ENCODE peak calls at places on chromosomes 16 and 17, in nine cellular contexts. A, B, J, T, K, E, F, C and Q are unnamed samples.

GRCh38 chr16:54597222-54597621 is 310.6 kb upstream of the IRX3 start:
- DNase-seq in A (no peak), B (no peak), J (no peak), T (no peak), K (no peak), E (no peak), F (no peak), C (no peak), Q (no peak)

GRCh38 chr16:54027126-54027922 is 259.3 kb downstream of the IRX3 start:
- DNase-seq in A (no peak), B (no peak), J (peak), T (no peak), K (peak), E (no peak), F (no peak), C (no peak), Q (no peak)

GRCh38 chr17:14940112-14940945 is 324.8 kb downstream of the PMP22 start:
- DNase-seq in A (no peak), B (no peak), J (peak), T (no peak), K (no peak), E (no peak), F (no peak), C (no peak), Q (no peak)

GRCh38 chr16:12570046-12570618 is 233.6 kb downstream of the CPPED1 start:
- DNase-seq in A (no peak), B (no peak), J (no peak), T (no peak), K (no peak), E (no peak), F (no peak), C (no peak), Q (no peak)

GRCh38 chr16:54633943-54634362 is 296.7 kb upstream of the IRX5 start:
- DNase-seq in A (no peak), B (no peak), J (peak), T (peak), K (no peak), E (no peak), F (no peak), C (peak), Q (no peak)

GRCh38 chr16:88855736-88856121 is 1.0 kb downstream of the GALNS start:
- DNase-seq in A (no peak), B (no peak), J (no peak), T (no peak), K (no peak), E (no peak), F (no peak), C (no peak), Q (no peak)

GRCh38 chr16:47519037-47519436 is 57.9 kb downstream of the PHKB start:
- DNase-seq in A (no peak), B (no peak), J (no peak), T (no peak), K (no peak), E (no peak), F (no peak), C (no peak), Q (no peak)

GRCh38 chr17:17757391-17757791 is 76.1 kb downstream of the RAI1 start:
- DNase-seq in A (no peak), B (no peak), J (no peak), T (no peak), K (no peak), E (no peak), F (no peak), C (no peak), Q (peak)

GRCh38 chr17:77323413-77324171 is 182.8 kb downstream of the SEC14L1 start:
- DNase-seq in A (no peak), B (peak), J (peak), T (peak), K (no peak), E (no peak), F (peak), C (peak), Q (peak)

GRCh38 chr16:75931043-75931442 is 204.8 kb upstream of the CPHXL start:
- DNase-seq in A (no peak), B (no peak), J (peak), T (no peak), K (peak), E (no peak), F (no peak), C (no peak), Q (no peak)

GRCh38 chr17:76952402-76952801 is 84.2 kb downstream of the MGAT5B start:
- DNase-seq in A (no peak), B (no peak), J (no peak), T (no peak), K (no peak), E (no peak), F (no peak), C (peak), Q (no peak)

GRCh38 chr16:31081428-31082351 is 7.1 kb downstream of the PRSS53 start:
- DNase-seq in A (no peak), B (peak), J (no peak), T (no peak), K (no peak), E (no peak), F (no peak), C (no peak), Q (no peak)

GRCh38 chr17:76556759-76557367 is 17.0 kb downstream of the PRCD start:
- DNase-seq in A (no peak), B (no peak), J (peak), T (no peak), K (no peak), E (peak), F (no peak), C (peak), Q (no peak)

GRCh38 chr16:11557811-11558210 is 28.9 kb downstream of the LITAF start:
- DNase-seq in A (peak), B (no peak), J (no peak), T (no peak), K (no peak), E (no peak), F (no peak), C (no peak), Q (no peak)

GRCh38 chr17:40284085-40284713 is 3.5 kb upstream of the CDC6 start:
- DNase-seq in A (no peak), B (no peak), J (peak), T (peak), K (peak), E (no peak), F (peak), C (no peak), Q (no peak)

GRCh38 chr17:76820523-76820922 is 47.7 kb upstream of the MGAT5B start:
- DNase-seq in A (no peak), B (no peak), J (no peak), T (no peak), K (no peak), E (no peak), F (no peak), C (peak), Q (no peak)

GRCh38 chr16:46693598-46693997 is 4.1 kb downstream of the ORC6 start:
- DNase-seq in A (no peak), B (no peak), J (no peak), T (no peak), K (no peak), E (no peak), F (no peak), C (no peak), Q (no peak)

GRCh38 chr17:43774304-43775250 is 4.2 kb downstream of the DUSP3 start:
- DNase-seq in A (no peak), B (no peak), J (no peak), T (no peak), K (no peak), E (no peak), F (no peak), C (no peak), Q (no peak)

GRCh38 chr17:65541453-65541852 is 20.0 kb downstream of the AXIN2 start:
- DNase-seq in A (no peak), B (no peak), J (no peak), T (no peak), K (no peak), E (no peak), F (no peak), C (no peak), Q (no peak)

GRCh38 chr16:81493755-81494433 is 49.3 kb downstream of the CMIP start:
- DNase-seq in A (no peak), B (peak), J (peak), T (peak), K (peak), E (peak), F (peak), C (no peak), Q (no peak)

GRCh38 chr16:10250137-10250850 is 68.1 kb upstream of the GRIN2A start:
- DNase-seq in A (no peak), B (no peak), J (no peak), T (no peak), K (no peak), E (no peak), F (no peak), C (no peak), Q (no peak)

GRCh38 chr16:57549730-57550129 is 7.3 kb downstream of the ADGRG5 start:
- DNase-seq in A (no peak), B (no peak), J (no peak), T (no peak), K (no peak), E (no peak), F (no peak), C (no peak), Q (no peak)

GRCh38 chr16:22366371-22366770 is 8.0 kb downstream of the CDR2 start:
- DNase-seq in A (no peak), B (no peak), J (no peak), T (no peak), K (no peak), E (no peak), F (no peak), C (no peak), Q (no peak)

GRCh38 chr16:76389126-76389525 is 111.9 kb downstream of the CNTNAP4 start:
- DNase-seq in A (no peak), B (no peak), J (peak), T (no peak), K (peak), E (no peak), F (no peak), C (no peak), Q (no peak)

GRCh38 chr17:44348234-44348987 is 3.3 kb downstream of the GRN start:
- DNase-seq in A (no peak), B (no peak), J (peak), T (no peak), K (peak), E (no peak), F (no peak), C (peak), Q (no peak)

GRCh38 chr16:64238576-64238975 is 883.3 kb downstream of the CDH11 start:
- DNase-seq in A (no peak), B (no peak), J (no peak), T (no peak), K (peak), E (no peak), F (no peak), C (no peak), Q (no peak)

GRCh38 chr17:80889897-80890550 is 101.6 kb upstream of the CHMP6 start:
- DNase-seq in A (peak), B (peak), J (no peak), T (no peak), K (no peak), E (no peak), F (no peak), C (no peak), Q (peak)

GRCh38 chr16:60295451-60295850 is 1561.3 kb upstream of the GOT2 start:
- DNase-seq in A (no peak), B (no peak), J (no peak), T (no peak), K (peak), E (no peak), F (no peak), C (no peak), Q (no peak)

GRCh38 chr17:79532107-79532790 is 78.6 kb downstream of the RBFOX3 start:
- DNase-seq in A (peak), B (peak), J (no peak), T (no peak), K (no peak), E (no peak), F (no peak), C (no peak), Q (no peak)

GRCh38 chr17:42266918-42267766 is 9.0 kb downstream of the STAT5B start:
- DNase-seq in A (no peak), B (no peak), J (peak), T (peak), K (peak), E (peak), F (no peak), C (no peak), Q (peak)

GRCh38 chr17:35684046-35684802 is 47.2 kb upstream of the RASL10B start:
- DNase-seq in A (no peak), B (no peak), J (peak), T (no peak), K (peak), E (no peak), F (no peak), C (no peak), Q (no peak)

GRCh38 chr17:58189436-58190146 is 2.9 kb upstream of the EPX start:
- DNase-seq in A (peak), B (peak), J (peak), T (peak), K (peak), E (no peak), F (no peak), C (peak), Q (no peak)

GRCh38 chr16:76614255-76614654 is 337.1 kb downstream of the CNTNAP4 start:
- DNase-seq in A (no peak), B (no peak), J (no peak), T (no peak), K (no peak), E (no peak), F (no peak), C (no peak), Q (no peak)

GRCh38 chr17:75130632-75131277 is 787 bp downstream of the NT5C start:
- DNase-seq in A (peak), B (peak), J (peak), T (peak), K (no peak), E (peak), F (peak), C (peak), Q (peak)

GRCh38 chr16:74568961-74569631 is 37.8 kb downstream of the GLG1 start:
- DNase-seq in A (no peak), B (no peak), J (peak), T (peak), K (no peak), E (no peak), F (no peak), C (no peak), Q (no peak)